ENCODE peak calls at places on chromosomes 4 and X, in ten cellular contexts. R is left cardiac atrium; J is activated CD8-positive, alpha-beta T cell treated with anti-CD3 and anti-CD28 coated beads, Interleukin-2, amount 10 ng/mL, durations not matched to agents 7 days and 5 days; X is colonic mucosa; V is activated T-cell treated with anti-CD3 and anti-CD28 coated beads, Interleukin-2, amount 50 U/mL, for 48 hours; B is activated T-helper 1 cell treated with Interleukin-2 at 50 U/mL for 16 hours; F is HCEC 1CT; C is HFF-Myc; Q is RWPE1; E is trophoblast cell. O is an unnamed sample.

GRCh38 chr4:141275834-141276233 is 55.1 kb downstream of the ZNF330 start:
- DNase-seq in J (no peak), R (no peak), F (peak), X (no peak), Q (peak), V (no peak), C (peak), B (no peak), E (no peak), O (no peak)

GRCh38 chrX:70176938-70177533 is at the start of gene DGAT2L6:
- DNase-seq in Q (no peak), J (no peak), V (no peak), B (no peak), C (no peak), E (no peak), X (no peak), R (no peak), F (no peak), O (no peak)

GRCh38 chr4:79338148-79338547 is 12.3 kb upstream of the NAA11 start:
- DNase-seq in J (no peak), V (no peak), X (no peak), F (no peak), B (no peak), E (no peak), Q (no peak), C (no peak), R (no peak), O (no peak)

GRCh38 chr4:80335554-80336358 is at the start of gene CFAP299:
- DNase-seq in Q (peak), J (peak), X (peak), R (peak), E (peak), C (peak), F (peak), V (peak), B (peak), O (no peak)

GRCh38 chrX:33204889-33205288 is 6.5 kb downstream of the DMD start:
- DNase-seq in E (no peak), C (no peak), B (no peak), F (peak), J (no peak), V (no peak), Q (no peak), X (no peak), R (no peak), O (no peak)

GRCh38 chr4:149523039-149523438 is 292.6 kb downstream of the IQCM start:
- DNase-seq in X (no peak), R (no peak), V (no peak), J (no peak), E (no peak), B (no peak), Q (no peak), C (peak), F (no peak), O (no peak)

GRCh38 chr4:110104661-110105060 is 93.8 kb downstream of the ELOVL6 start:
- DNase-seq in X (no peak), C (no peak), B (no peak), E (no peak), J (no peak), R (no peak), V (no peak), Q (no peak), F (no peak), O (no peak)

GRCh38 chr4:178136736-178137345 is 694.6 kb upstream of the AGA start:
- DNase-seq in Q (no peak), E (no peak), C (no peak), R (no peak), V (no peak), X (no peak), F (no peak), B (no peak), J (no peak), O (no peak)